ENCODE peak calls at places on chromosomes 1 and 21, in five cellular contexts. One of them, this sample, is unnamed.

GRCh38 chr1:118987431-118988185 is 535 bp downstream of the TBX15 start:
- DNase-seq in heart left ventricle: peak
- DNase-seq in prostate gland: no peak
- DNase-seq in uterus: no peak
- DNase-seq in lower leg skin: peak
- DNase-seq in this sample: peak

GRCh38 chr1:245260116-245260882 is 105.5 kb downstream of the KIF26B start:
- DNase-seq in heart left ventricle: no peak
- DNase-seq in prostate gland: no peak
- DNase-seq in uterus: no peak
- DNase-seq in lower leg skin: no peak
- DNase-seq in this sample: no peak

GRCh38 chr21:29297483-29298347 is 1.0 kb upstream of the BACH1 start:
- DNase-seq in heart left ventricle: no peak
- DNase-seq in prostate gland: peak
- DNase-seq in uterus: no peak
- DNase-seq in lower leg skin: peak
- DNase-seq in this sample: no peak

GRCh38 chr1:219399446-219399845 is 213.5 kb downstream of the ZC3H11B start:
- DNase-seq in heart left ventricle: no peak
- DNase-seq in prostate gland: no peak
- DNase-seq in uterus: no peak
- DNase-seq in lower leg skin: no peak
- DNase-seq in this sample: no peak

GRCh38 chr1:210446479-210446878 is 117.8 kb downstream of the HHAT start:
- DNase-seq in heart left ventricle: no peak
- DNase-seq in prostate gland: no peak
- DNase-seq in uterus: no peak
- DNase-seq in lower leg skin: no peak
- DNase-seq in this sample: peak

GRCh38 chr21:46604975-46605758 is at the start of gene S100B:
- DNase-seq in heart left ventricle: no peak
- DNase-seq in prostate gland: no peak
- DNase-seq in uterus: no peak
- DNase-seq in lower leg skin: no peak
- DNase-seq in this sample: no peak

GRCh38 chr1:192966073-192966472 is 93.1 kb downstream of the UCHL5 start:
- DNase-seq in heart left ventricle: no peak
- DNase-seq in prostate gland: no peak
- DNase-seq in uterus: no peak
- DNase-seq in lower leg skin: no peak
- DNase-seq in this sample: no peak

GRCh38 chr21:30232011-30232410 is 16.1 kb upstream of the CLDN8 start:
- DNase-seq in heart left ventricle: no peak
- DNase-seq in prostate gland: no peak
- DNase-seq in uterus: no peak
- DNase-seq in lower leg skin: no peak
- DNase-seq in this sample: no peak

GRCh38 chr1:7989762-7990428 is 28.4 kb downstream of the PARK7 start:
- DNase-seq in heart left ventricle: no peak
- DNase-seq in prostate gland: no peak
- DNase-seq in uterus: no peak
- DNase-seq in lower leg skin: no peak
- DNase-seq in this sample: no peak

GRCh38 chr21:26079376-26079775 is 91.2 kb downstream of the APP start:
- DNase-seq in heart left ventricle: no peak
- DNase-seq in prostate gland: no peak
- DNase-seq in uterus: no peak
- DNase-seq in lower leg skin: no peak
- DNase-seq in this sample: no peak

GRCh38 chr1:234530641-234531040 is 51.7 kb upstream of the TARBP1 start:
- DNase-seq in heart left ventricle: no peak
- DNase-seq in prostate gland: no peak
- DNase-seq in uterus: peak
- DNase-seq in lower leg skin: peak
- DNase-seq in this sample: no peak

GRCh38 chr1:168321945-168322344 is 41.3 kb downstream of the TBX19 start:
- DNase-seq in heart left ventricle: no peak
- DNase-seq in prostate gland: no peak
- DNase-seq in uterus: no peak
- DNase-seq in lower leg skin: no peak
- DNase-seq in this sample: no peak

GRCh38 chr1:180233191-180234011 is 3.3 kb downstream of the LHX4 start:
- DNase-seq in heart left ventricle: no peak
- DNase-seq in prostate gland: no peak
- DNase-seq in uterus: no peak
- DNase-seq in lower leg skin: no peak
- DNase-seq in this sample: no peak

GRCh38 chr1:175935166-175935565 is 191.8 kb upstream of the TNR start:
- DNase-seq in heart left ventricle: no peak
- DNase-seq in prostate gland: no peak
- DNase-seq in uterus: no peak
- DNase-seq in lower leg skin: no peak
- DNase-seq in this sample: no peak

GRCh38 chr1:29575277-29575676 is 339.0 kb downstream of the PTPRU start:
- DNase-seq in heart left ventricle: peak
- DNase-seq in prostate gland: no peak
- DNase-seq in uterus: no peak
- DNase-seq in lower leg skin: no peak
- DNase-seq in this sample: no peak

DNA sequence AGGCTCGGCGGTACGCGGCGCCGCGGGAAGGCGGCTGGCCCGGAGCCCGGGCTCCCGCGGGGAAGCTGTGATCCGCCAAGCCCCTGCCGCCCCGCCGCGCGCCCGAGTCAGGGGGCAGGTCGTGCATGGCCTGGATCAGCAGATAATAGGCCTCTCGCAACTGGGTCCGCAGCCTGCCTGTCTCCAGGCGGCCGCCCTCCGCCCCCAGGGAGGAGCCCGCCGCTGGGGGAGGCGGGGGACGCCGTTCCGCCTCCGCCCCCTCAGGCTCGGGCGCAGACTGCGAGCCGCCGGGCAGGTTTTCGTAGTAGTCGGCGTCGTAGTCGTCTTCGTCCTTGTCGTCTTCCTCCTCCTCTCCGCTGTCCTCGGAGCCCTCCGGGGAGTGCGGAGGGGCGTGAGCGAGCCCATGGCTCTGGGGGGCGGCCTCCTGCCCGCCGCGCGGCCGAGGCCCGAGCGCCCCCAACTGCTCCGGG is at the start of gene SYDE2:
- DNase-seq in heart left ventricle: peak
- DNase-seq in prostate gland: peak
- DNase-seq in uterus: peak
- DNase-seq in lower leg skin: peak
- DNase-seq in this sample: peak
- TF ChIP-seq POLR2A in heart left ventricle: peak
- TF ChIP-seq POLR2A in prostate gland: peak
- TF ChIP-seq POLR2A in uterus: peak
- TF ChIP-seq POLR2A in lower leg skin: no peak
- TF ChIP-seq POLR2A in this sample: peak

DNA sequence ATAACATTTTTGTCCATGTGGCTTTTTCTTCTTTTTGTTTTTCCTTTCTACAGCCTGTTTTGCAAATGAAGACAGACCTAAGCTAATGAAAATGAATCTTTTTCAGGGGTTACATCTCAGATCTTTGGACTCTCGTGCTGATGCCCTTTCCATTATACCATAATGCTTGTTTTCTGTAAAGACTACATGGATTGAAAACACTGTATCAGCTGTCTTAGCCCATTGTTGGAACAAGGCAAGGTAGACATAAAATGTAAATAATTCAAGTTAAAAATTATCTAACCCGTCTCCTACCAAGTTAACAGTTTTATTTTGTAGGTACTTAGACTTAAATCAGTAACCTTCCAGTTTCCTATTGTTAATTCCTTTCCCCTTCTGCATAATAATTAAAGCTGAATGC is 44.9 kb downstream of the RPRD2 start:
- DNase-seq in heart left ventricle: no peak
- DNase-seq in prostate gland: no peak
- DNase-seq in uterus: no peak
- DNase-seq in lower leg skin: no peak
- DNase-seq in this sample: no peak
- TF ChIP-seq POLR2A in heart left ventricle: no peak
- TF ChIP-seq POLR2A in prostate gland: no peak
- TF ChIP-seq POLR2A in uterus: no peak
- TF ChIP-seq POLR2A in lower leg skin: no peak
- TF ChIP-seq POLR2A in this sample: no peak

DNA sequence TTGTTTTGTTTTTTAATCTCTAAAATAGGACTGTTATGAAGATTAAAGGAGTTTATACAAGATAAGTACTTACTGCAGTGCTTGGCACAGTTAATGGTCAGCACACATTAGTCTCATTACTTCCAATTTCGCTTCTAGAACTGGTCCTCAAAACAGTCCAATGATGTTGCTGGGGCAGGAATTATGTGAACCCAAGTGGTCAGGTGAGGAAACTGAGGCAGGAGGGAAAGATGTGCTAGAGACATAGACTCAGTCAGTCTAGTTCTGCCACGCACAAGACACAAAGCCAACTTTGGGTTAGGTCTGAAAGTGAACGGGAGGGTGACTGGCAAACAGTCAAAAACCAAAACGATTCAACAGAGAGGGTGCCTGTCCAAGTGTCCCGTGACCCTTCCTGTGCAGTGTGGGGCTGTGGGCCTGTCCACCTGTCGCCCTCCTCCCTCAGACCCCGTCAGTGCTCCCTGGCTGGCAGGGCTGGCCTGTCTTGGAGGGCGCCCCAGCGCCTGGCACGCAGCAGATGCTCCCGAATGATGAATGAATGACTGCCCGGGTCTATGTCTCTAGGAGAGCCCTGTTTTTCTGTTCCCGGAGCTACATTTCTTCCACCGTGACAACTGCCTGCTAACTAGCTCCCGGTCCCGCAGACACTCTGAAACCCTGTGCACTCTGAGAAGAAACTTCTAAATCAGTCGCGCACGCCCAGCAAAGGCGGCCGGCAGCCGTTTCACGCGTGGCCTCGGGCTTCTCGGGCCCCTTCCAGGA is 2.4 kb downstream of the LRP8 start:
- DNase-seq in heart left ventricle: no peak
- DNase-seq in prostate gland: no peak
- DNase-seq in uterus: no peak
- DNase-seq in lower leg skin: no peak
- DNase-seq in this sample: no peak
- TF ChIP-seq POLR2A in heart left ventricle: no peak
- TF ChIP-seq POLR2A in prostate gland: no peak
- TF ChIP-seq POLR2A in uterus: no peak
- TF ChIP-seq POLR2A in lower leg skin: no peak
- TF ChIP-seq POLR2A in this sample: no peak

DNA sequence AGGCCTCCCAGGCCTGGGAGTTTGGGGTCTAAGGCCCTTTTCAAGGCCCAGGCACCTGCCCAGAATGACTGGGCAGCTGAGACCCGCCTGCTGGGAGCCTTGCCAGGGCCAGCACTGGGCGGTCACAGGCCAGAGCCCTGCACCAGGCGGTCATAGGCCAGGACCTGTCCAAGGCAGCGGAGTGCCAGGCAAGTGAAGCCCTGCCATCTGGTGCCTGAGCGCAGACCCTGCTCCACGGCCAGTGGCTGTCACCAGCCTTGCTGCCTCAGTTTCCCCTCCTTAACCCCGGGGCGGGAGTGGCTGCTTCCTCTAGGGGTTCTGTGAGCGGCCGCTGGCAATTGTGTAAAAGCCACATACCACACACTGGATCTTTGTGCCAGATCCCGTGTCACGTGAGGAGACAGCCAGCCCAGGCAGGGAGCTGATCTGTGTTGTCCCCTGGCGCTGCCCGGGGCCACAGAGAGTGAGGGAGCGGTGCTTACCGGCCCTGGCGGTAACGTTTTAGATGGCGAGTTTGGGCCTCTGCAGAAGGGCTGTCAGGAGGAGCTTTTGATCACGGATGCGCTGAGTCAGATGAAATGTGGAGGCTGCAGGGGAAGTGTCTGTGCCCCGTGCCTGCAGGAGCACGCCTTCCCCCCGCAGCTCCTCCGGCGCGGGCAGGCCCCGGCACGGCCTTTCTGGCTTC is 4.6 kb downstream of the COL18A1 start:
- DNase-seq in heart left ventricle: peak
- DNase-seq in prostate gland: peak
- DNase-seq in uterus: no peak
- DNase-seq in lower leg skin: no peak
- DNase-seq in this sample: no peak
- TF ChIP-seq POLR2A in heart left ventricle: no peak
- TF ChIP-seq POLR2A in prostate gland: no peak
- TF ChIP-seq POLR2A in uterus: no peak
- TF ChIP-seq POLR2A in lower leg skin: no peak
- TF ChIP-seq POLR2A in this sample: no peak

DNA sequence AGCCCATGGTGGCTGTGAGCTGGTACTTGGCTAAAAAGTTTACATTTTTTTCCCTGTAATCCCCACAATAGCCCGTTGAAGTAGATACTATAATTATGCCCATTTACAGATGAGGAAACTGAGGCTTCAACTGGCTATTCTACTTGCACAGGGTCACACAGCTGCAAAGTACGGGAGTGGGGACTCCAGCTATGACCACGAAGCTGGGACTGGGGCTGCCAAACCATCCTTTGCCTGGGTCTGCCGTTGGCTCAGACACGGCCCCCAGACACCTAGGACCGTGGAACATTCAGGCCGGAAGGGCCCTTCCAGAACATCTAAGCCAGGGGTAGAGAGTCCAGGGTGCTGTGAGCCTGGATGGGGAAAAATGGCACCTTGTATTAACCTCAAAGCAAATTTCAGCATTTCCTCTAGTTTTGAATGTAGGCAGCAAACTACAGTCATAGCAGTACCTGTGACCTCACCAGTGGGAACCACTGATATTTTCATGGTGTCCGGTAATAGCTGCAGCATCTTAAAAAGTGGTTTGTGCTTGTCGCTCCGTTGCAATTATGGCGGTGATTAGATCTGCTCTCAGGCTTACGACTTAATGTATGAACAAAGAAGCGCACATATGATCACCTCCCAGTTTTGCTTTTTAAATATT is 4.3 kb downstream of the TP73 start:
- DNase-seq in heart left ventricle: no peak
- DNase-seq in prostate gland: no peak
- DNase-seq in uterus: no peak
- DNase-seq in lower leg skin: no peak
- DNase-seq in this sample: no peak
- TF ChIP-seq POLR2A in heart left ventricle: no peak
- TF ChIP-seq POLR2A in prostate gland: no peak
- TF ChIP-seq POLR2A in uterus: no peak
- TF ChIP-seq POLR2A in lower leg skin: no peak
- TF ChIP-seq POLR2A in this sample: no peak

This sample was measured in H54.